ENCODE peak calls at places on chromosomes 16 and 17, in eight cellular contexts. A is neural progenitor cell, S is PC-9, H is K562, W is GM12878, C is endothelial cell of umbilical vein, E is astrocyte, D is GM23338. I is an unnamed sample. For H3K79me2, the result is how much of the 10 kb centered on the place peaks cover.

GRCh38 chr16:85569615-85570212 is 43.4 kb upstream of the GSE1 start:
- DNase-seq in H (peak), C (no peak), D (peak), A (no peak), E (peak), S (no peak), W (peak), I (peak)

GRCh38 chr16:79267781-79268180 is 332.8 kb downstream of the MAF start:
- DNase-seq in C (no peak), E (no peak), D (no peak), H (no peak), W (no peak), S (no peak), A (no peak), I (no peak)

GRCh38 chr17:29458066-29458465 is 67.9 kb downstream of the TAOK1 start:
- DNase-seq in E (no peak), H (no peak), D (no peak), W (no peak), A (no peak), C (no peak), S (no peak), I (no peak)

GRCh38 chr17:9050801-9051401 is 29.6 kb downstream of the NTN1 start:
- DNase-seq in S (peak), W (no peak), H (no peak), C (no peak), A (peak), D (peak), E (peak), I (peak)

GRCh38 chr17:31418773-31419350 is 27.4 kb downstream of the RAB11FIP4 start:
- DNase-seq in C (no peak), E (no peak), W (no peak), D (no peak), S (no peak), A (no peak), H (no peak), I (no peak)

GRCh38 chr17:30256756-30257506 is 21.4 kb upstream of the SLC6A4 start:
- DNase-seq in E (no peak), W (no peak), H (no peak), D (no peak), S (no peak), C (no peak), A (no peak), I (no peak)

GRCh38 chr17:1412185-1413110 is 12.4 kb upstream of the YWHAE start:
- DNase-seq in D (no peak), A (no peak), S (no peak), H (no peak), W (no peak), E (no peak), C (no peak), I (no peak)

GRCh38 chr17:50828508-50829170 is 6.7 kb upstream of the WFIKKN2 start:
- DNase-seq in S (no peak), W (peak), A (no peak), D (no peak), C (no peak), H (no peak), E (no peak), I (no peak)

GRCh38 chr17:1467898-1468492 is 12.0 kb upstream of the CRK start:
- DNase-seq in W (no peak), S (no peak), D (peak), C (no peak), A (peak), H (no peak), E (no peak), I (no peak)

GRCh38 chr17:14270508-14270907 is 30.4 kb upstream of the HS3ST3B1 start:
- DNase-seq in H (no peak), W (no peak), A (no peak), C (no peak), E (no peak), D (no peak), S (no peak), I (no peak)

GRCh38 chr17:40950176-40950575 is 12.7 kb upstream of the KRT23 start:
- DNase-seq in S (no peak), H (no peak), A (no peak), W (no peak), E (no peak), D (no peak), C (no peak), I (no peak)

GRCh38 chr16:14302399-14303181 is 231.5 kb downstream of the MRTFB start:
- DNase-seq in A (peak), H (peak), W (no peak), S (no peak), E (no peak), C (peak), D (peak), I (no peak)

GRCh38 chr16:30030841-30031413 is at the start of gene TLCD3B:
- DNase-seq in D (peak), C (no peak), W (no peak), E (no peak), A (peak), S (no peak), H (no peak), I (no peak)

GRCh38 chr16:30889721-30890120 is 4.2 kb downstream of the BCL7C start:
- DNase-seq in E (no peak), A (no peak), S (no peak), W (no peak), H (no peak), C (no peak), D (no peak), I (no peak)

GRCh38 chr17:18916816-18917496 is 35.0 kb upstream of the SLC5A10 start:
- DNase-seq in E (no peak), A (no peak), C (no peak), S (no peak), D (no peak), H (peak), W (no peak), I (peak)

GRCh38 chr17:48960834-48961515 is 7.4 kb downstream of the GIP start:
- DNase-seq in E (no peak), W (no peak), S (no peak), A (peak), D (peak), C (no peak), H (peak), I (no peak)

GRCh38 chr16:22314661-22315626 is 17.7 kb downstream of the POLR3E start:
- DNase-seq in D (no peak), C (no peak), S (no peak), A (peak), W (no peak), H (no peak), E (no peak), I (no peak)

GRCh38 chr17:34081269-34081668 is 173.8 kb upstream of the CCL2 start:
- DNase-seq in W (no peak), A (peak), D (peak), E (no peak), H (peak), S (no peak), C (no peak), I (peak)

GRCh38 chr17:59365383-59365981 is 34.0 kb downstream of the YPEL2 start:
- DNase-seq in E (no peak), A (peak), D (no peak), W (no peak), S (no peak), C (peak), H (peak), I (no peak)

GRCh38 chr17:68036304-68037147 is 991 bp downstream of the KPNA2 start:
- DNase-seq in W (no peak), C (no peak), D (no peak), A (no peak), S (no peak), E (peak), H (no peak), I (no peak)

GRCh38 chr16:57912529-57913260 is 58.2 kb downstream of the CNGB1 start:
- DNase-seq in A (no peak), S (no peak), D (no peak), C (no peak), H (no peak), E (no peak), W (no peak), I (no peak)

GRCh38 chr16:69513180-69513966 is 52.4 kb upstream of the NFAT5 start:
- DNase-seq in C (no peak), S (peak), H (no peak), W (no peak), E (peak), A (no peak), D (peak), I (peak)

GRCh38 chr16:67860589-67861398 is 12.1 kb upstream of the EDC4 start:
- DNase-seq in H (no peak), W (no peak), S (peak), C (no peak), E (peak), A (no peak), D (no peak), I (peak)

GRCh38 chr17:2055494-2056220 is 754 bp downstream of the HIC1 start:
- DNase-seq in E (no peak), A (no peak), C (no peak), H (no peak), S (no peak), D (no peak), W (no peak), I (no peak)

GRCh38 chr17:40035162-40035559 is 19.0 kb downstream of the MED24 start:
- DNase-seq in A (peak), W (no peak), D (peak), C (peak), S (no peak), H (peak), E (no peak), I (no peak)

GRCh38 chr16:23895052-23895451 is 59.3 kb downstream of the PRKCB start:
- DNase-seq in H (no peak), W (no peak), A (no peak), C (no peak), D (no peak), E (no peak), S (no peak), I (no peak)

GRCh38 chr17:71237903-71238538 is 882.8 kb upstream of the SOX9 start:
- DNase-seq in S (peak), E (peak), W (no peak), A (no peak), H (no peak), C (no peak), D (no peak), I (peak)

GRCh38 chr17:46984341-46984740 is 5.3 kb upstream of the RPRML start:
- DNase-seq in C (no peak), A (no peak), S (no peak), W (no peak), H (no peak), E (no peak), D (no peak), I (no peak)

GRCh38 chr17:48589831-48590602 is at the start of gene HOXB3:
- DNase-seq in S (no peak), A (no peak), W (no peak), H (no peak), D (no peak), E (no peak), C (no peak), I (no peak)

GRCh38 chr16:68370921-68371651 is 60.3 kb downstream of the PRMT7 start:
- DNase-seq in E (no peak), H (peak), S (no peak), W (no peak), A (no peak), D (no peak), C (no peak), I (no peak)

GRCh38 chr16:81633147-81633619 is 145.9 kb upstream of the PLCG2 start:
- DNase-seq in C (no peak), W (no peak), D (peak), E (no peak), H (peak), S (no peak), A (peak), I (no peak)

GRCh38 chr17:45115015-45115625 is 17.2 kb downstream of the PLCD3 start:
- DNase-seq in D (no peak), E (no peak), A (no peak), H (no peak), C (no peak), W (no peak), S (no peak), I (no peak)

GRCh38 chr17:72136692-72137550 is 16.1 kb downstream of the SOX9 start:
- DNase-seq in E (peak), S (peak), A (no peak), D (no peak), C (no peak), H (no peak), W (no peak), I (peak)

GRCh38 chr17:76695059-76695892 is 15.5 kb downstream of the MXRA7 start:
- DNase-seq in C (no peak), D (no peak), H (no peak), W (no peak), E (no peak), A (no peak), S (no peak), I (no peak)

GRCh38 chr16:88634141-88634993 is 4.0 kb upstream of the IL17C start:
- DNase-seq in A (peak), D (peak), E (no peak), C (peak), H (peak), W (peak), S (no peak), I (no peak)

GRCh38 chr17:69948406-69948805 is 126.6 kb upstream of the KCNJ16 start:
- DNase-seq in C (no peak), D (no peak), H (no peak), S (no peak), A (no peak), E (no peak), W (no peak), I (no peak)

GRCh38 chr17:81076097-81076754 is 41.3 kb downstream of the BAIAP2 start:
- DNase-seq in D (no peak), C (no peak), S (no peak), E (no peak), A (no peak), H (no peak), W (no peak), I (no peak)

GRCh38 chr17:81075307-81075706 is 40.4 kb downstream of the BAIAP2 start:
- DNase-seq in S (no peak), A (no peak), E (no peak), D (no peak), C (no peak), W (no peak), H (no peak), I (no peak)

GRCh38 chr17:81074440-81074839 is 39.5 kb downstream of the BAIAP2 start:
- DNase-seq in C (no peak), D (no peak), S (no peak), H (no peak), A (no peak), E (no peak), W (no peak), I (no peak)

GRCh38 chr17:81073967-81074366 is 39.0 kb downstream of the BAIAP2 start:
- DNase-seq in S (no peak), W (no peak), D (no peak), H (no peak), A (no peak), E (no peak), C (no peak), I (no peak)

DNA sequence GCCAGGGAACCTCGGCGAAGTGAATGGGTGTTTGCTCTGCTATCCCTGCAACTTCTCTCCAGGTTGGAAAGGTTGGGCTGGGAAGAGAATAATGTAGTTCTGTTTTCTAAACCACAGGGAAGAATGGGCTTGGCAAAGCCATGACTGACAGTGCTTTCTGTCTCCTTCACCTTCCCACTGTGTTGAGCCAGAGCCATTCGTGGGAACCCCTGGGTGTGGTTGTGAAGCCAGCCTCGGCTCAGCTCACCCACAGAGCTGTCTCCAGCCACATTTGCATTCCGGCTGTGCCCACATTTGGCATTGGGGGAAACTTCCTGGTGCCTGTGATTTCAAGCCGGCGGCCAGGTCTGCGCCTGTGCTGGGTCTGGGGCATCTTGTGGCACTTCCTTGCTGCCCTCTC is 39.9 kb downstream of the BAIAP2 start:
- DNase-seq in W (no peak), E (no peak), D (no peak), C (no peak), A (no peak), S (no peak), H (no peak), I (no peak)
- H3K79me2 ChIP-seq in W (under half), E (under half), D (under half), C (under half), A (under half), S (under half), H (under half), I (under half)

GRCh38 chr16:56610017-56610608 is 1.7 kb downstream of the MT2A start:
- DNase-seq in C (peak), E (peak), D (no peak), W (peak), S (peak), H (no peak), A (no peak), I (peak)

GRCh38 chr16:56610609-56611111 is 2.3 kb downstream of the MT2A start:
- DNase-seq in A (no peak), E (no peak), C (no peak), H (no peak), S (no peak), W (no peak), D (no peak), I (no peak)

GRCh38 chr16:56609463-56609921 is 1.1 kb downstream of the MT2A start:
- DNase-seq in H (no peak), C (peak), W (peak), A (peak), D (no peak), S (peak), E (peak), I (peak)

GRCh38 chr16:56613706-56614105 is 5.3 kb downstream of the MT2A start:
- DNase-seq in C (no peak), E (no peak), S (peak), D (no peak), W (no peak), H (no peak), A (no peak), I (no peak)

DNA sequence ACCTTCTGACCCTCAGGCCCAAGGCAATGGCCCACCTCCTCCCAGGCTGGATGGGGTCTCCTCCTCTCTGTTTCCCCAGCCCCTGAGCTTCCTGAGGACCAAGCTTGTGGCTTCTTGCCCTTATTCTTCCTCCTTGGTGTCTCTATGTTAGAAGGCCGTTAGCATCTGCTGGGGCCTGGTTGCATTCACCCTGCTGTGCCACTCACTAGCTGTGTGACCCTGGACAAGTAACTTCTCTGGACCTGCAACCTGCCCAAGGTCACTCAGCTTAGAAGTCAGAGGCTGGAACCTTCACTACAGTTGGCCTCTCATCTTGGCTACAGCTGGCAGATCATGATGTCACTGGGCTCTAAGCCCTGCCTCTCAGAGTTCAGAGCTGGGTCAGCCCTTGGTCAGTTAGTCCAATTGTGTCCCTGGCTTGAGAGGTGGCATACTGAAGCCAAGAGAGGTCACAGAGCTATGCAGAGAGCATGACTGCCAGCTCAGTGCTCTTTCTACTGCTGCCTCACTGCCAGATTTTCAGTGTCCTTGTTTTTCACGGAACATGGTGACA is 3.0 kb downstream of the MT2A start:
- DNase-seq in E (peak), C (peak), D (no peak), H (no peak), S (peak), A (no peak), W (no peak), I (no peak)
- H3K27ac ChIP-seq in E (peak), C (peak), D (no peak), H (no peak), S (peak), A (no peak), W (no peak), I (no peak)

GRCh38 chr16:87207965-87208364 is 109.2 kb downstream of the C16orf95 start:
- DNase-seq in S (no peak), E (no peak), A (no peak), C (no peak), D (peak), H (no peak), W (no peak), I (no peak)
- H2AFZ ChIP-seq in S (no peak), E (peak), A (no peak), C (no peak), D (no peak), H (no peak), W (no peak), I (no peak)

DNA sequence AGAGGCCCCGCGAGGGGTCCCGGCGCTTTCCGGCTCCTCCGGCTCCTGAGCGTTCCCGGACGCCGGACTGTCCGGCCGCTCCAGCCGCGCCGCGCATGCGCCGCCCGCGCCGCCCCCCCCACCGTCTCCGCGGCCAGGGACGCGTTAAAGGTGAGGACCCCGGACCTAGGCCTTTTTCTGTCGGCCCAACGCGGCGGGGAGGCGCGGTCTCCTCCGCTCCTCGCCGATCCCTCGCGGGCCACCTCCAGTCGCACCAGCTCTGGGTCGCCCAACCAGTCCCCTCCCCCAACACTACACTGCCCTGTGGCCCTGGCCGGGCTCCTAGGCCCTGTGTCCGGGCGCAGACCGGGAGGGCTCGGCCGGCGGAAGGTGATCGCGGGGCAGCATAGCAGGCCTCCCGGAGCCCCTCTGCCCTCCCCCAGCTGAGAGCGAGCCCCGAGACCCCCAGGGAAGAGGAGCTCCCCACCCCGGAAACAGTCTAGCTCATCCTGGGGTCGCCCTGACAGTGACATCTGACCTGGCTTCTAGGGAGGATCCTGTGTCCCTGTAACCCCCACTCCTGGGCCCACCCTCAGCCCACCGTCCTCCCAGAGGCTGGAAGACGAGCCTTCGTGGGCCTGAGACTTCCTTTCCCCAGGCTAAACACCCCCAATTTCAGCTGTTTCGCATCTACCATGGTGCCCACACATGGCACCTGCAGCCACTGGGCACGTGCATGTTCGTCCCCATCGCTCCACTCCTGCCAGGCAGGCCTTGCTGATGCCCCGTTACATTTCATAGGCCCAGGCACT is 14.7 kb upstream of the BCAR1 start:
- DNase-seq in C (peak), H (peak), E (no peak), S (peak), D (peak), A (peak), W (no peak), I (peak)
- H3K79me2 ChIP-seq in C (under half), H (under half), E (half or more), S (under half), D (under half), A (under half), W (under half), I (under half)

GRCh38 chr16:83318390-83318789 is 489.4 kb upstream of the HSBP1 start:
- DNase-seq in C (no peak), W (no peak), A (no peak), E (no peak), H (no peak), D (no peak), S (no peak), I (no peak)
- H3K27ac ChIP-seq in C (no peak), W (no peak), A (no peak), E (no peak), H (no peak), D (no peak), S (no peak), I (no peak)

GRCh38 chr16:82660078-82660645 is 33.4 kb downstream of the CDH13 start:
- DNase-seq in S (no peak), D (peak), W (no peak), E (peak), H (no peak), C (no peak), A (no peak), I (no peak)
- H2AFZ ChIP-seq in S (no peak), D (no peak), W (no peak), E (no peak), H (no peak), C (no peak), A (no peak), I (no peak)

GRCh38 chr17:64630309-64631223 is 31.5 kb downstream of the SMURF2 start:
- DNase-seq in E (no peak), W (no peak), S (peak), A (no peak), D (no peak), C (no peak), H (no peak), I (peak)
- H3K79me2 ChIP-seq in E (half or more), W (under half), S (half or more), A (half or more), D (half or more), C (half or more), H (under half), I (half or more)

GRCh38 chr16:15854061-15854460 is 2.8 kb downstream of the MYH11 start:
- DNase-seq in W (no peak), E (no peak), D (no peak), H (no peak), S (no peak), C (no peak), A (no peak), I (no peak)
- H3K27ac ChIP-seq in W (no peak), E (no peak), D (no peak), H (no peak), S (no peak), C (no peak), A (no peak), I (no peak)

I was measured in PC-3.